ENCODE peak calls at places on chromosomes 4 and X, in four cellular contexts. V, F, H and N are unnamed samples.

GRCh38 chr4:76569225-76569624 is 134.2 kb downstream of the SHROOM3 start:
- DNase-seq in F (no peak), H (no peak), V (no peak), N (no peak)

GRCh38 chrX:19593684-19594083 is 78.4 kb upstream of the MAP3K15 start:
- DNase-seq in F (peak; percentile 24), V (peak; percentile 42), H (no peak), N (no peak)

GRCh38 chr4:167602157-167602556 is 367.9 kb upstream of the SPOCK3 start:
- DNase-seq in F (no peak), V (no peak), H (no peak), N (no peak)

GRCh38 chr4:68342139-68342538 is 7.8 kb downstream of the YTHDC1 start:
- DNase-seq in F (no peak), V (peak; percentile 67), H (no peak), N (no peak)

GRCh38 chr4:146343199-146343598 is 128.9 kb downstream of the REELD1 start:
- DNase-seq in H (no peak), F (no peak), V (no peak), N (no peak)

GRCh38 chrX:2928583-2929434 is at the start of gene ARSD:
- DNase-seq in F (peak; percentile 51), H (peak; percentile 95), V (peak; percentile 96), N (peak; percentile 93)

GRCh38 chr4:4564522-4564921 is 22.7 kb upstream of the STX18 start:
- DNase-seq in H (no peak), V (no peak), F (no peak), N (no peak)

GRCh38 chrX:105975382-105975781 is 63.1 kb downstream of the SERPINA7 start:
- DNase-seq in F (no peak), H (no peak), V (no peak), N (no peak)

GRCh38 chr4:186241616-186242015 is 14.3 kb downstream of the KLKB1 start:
- DNase-seq in H (no peak), F (no peak), V (no peak), N (no peak)

GRCh38 chr4:181254771-181255170 is 988.4 kb upstream of the TENM3 start:
- DNase-seq in V (no peak), F (no peak), H (no peak), N (no peak)

GRCh38 chrX:17878028-17878670 is 17.1 kb upstream of the RAI2 start:
- DNase-seq in V (no peak), F (no peak), H (no peak), N (no peak)

GRCh38 chr4:170306208-170306607 is 216.5 kb upstream of the AADAT start:
- DNase-seq in V (no peak), H (no peak), F (no peak), N (no peak)

GRCh38 chr4:16969696-16970135 is 71.3 kb upstream of the LDB2 start:
- DNase-seq in H (no peak), V (peak; percentile 64), F (no peak), N (no peak)

GRCh38 chrX:39813631-39814246 is 284.0 kb downstream of the BCOR start:
- DNase-seq in V (peak; percentile 76), H (peak; percentile 82), F (peak; percentile 82), N (no peak)

GRCh38 chr4:6806924-6807676 is 24.6 kb downstream of the KIAA0232 start:
- DNase-seq in V (peak; percentile 15), H (no peak), F (no peak), N (no peak)

GRCh38 chrX:71634366-71634765 is 16.1 kb upstream of the CXCR3 start:
- DNase-seq in H (no peak), F (no peak), V (no peak), N (no peak)

GRCh38 chr4:74320559-74321118 is 12.4 kb downstream of the EPGN start:
- DNase-seq in V (peak; percentile 53), F (no peak), H (no peak), N (no peak)

GRCh38 chr4:174318829-174319764 is 35.4 kb downstream of the CEP44 start:
- DNase-seq in F (no peak), H (no peak), V (peak; percentile 36), N (no peak)

GRCh38 chrX:23786268-23786815 is 3.4 kb downstream of the SAT1 start:
- DNase-seq in F (no peak), H (no peak), V (no peak), N (no peak)

GRCh38 chr4:88527787-88528186 is 4.2 kb upstream of the PYURF start:
- DNase-seq in H (no peak), V (no peak), F (no peak), N (no peak)

GRCh38 chr4:14269824-14270223 is 642.3 kb upstream of the BOD1L1 start:
- DNase-seq in F (no peak), V (no peak), H (no peak), N (no peak)

GRCh38 chrX:2316534-2316933 is 184.2 kb downstream of the DHRSX start:
- DNase-seq in V (peak; percentile 42), F (no peak), H (no peak), N (no peak)

GRCh38 chr4:123125477-123125876 is 203.1 kb upstream of the NUDT6 start:
- DNase-seq in F (no peak), V (no peak), H (no peak), N (no peak)

GRCh38 chr4:123127865-123128264 is 205.5 kb upstream of the NUDT6 start:
- DNase-seq in V (no peak), F (no peak), H (no peak), N (no peak)

GRCh38 chr4:123121241-123121907 is 199.0 kb upstream of the NUDT6 start:
- DNase-seq in H (no peak), F (no peak), V (peak; percentile 40), N (no peak)

DNA sequence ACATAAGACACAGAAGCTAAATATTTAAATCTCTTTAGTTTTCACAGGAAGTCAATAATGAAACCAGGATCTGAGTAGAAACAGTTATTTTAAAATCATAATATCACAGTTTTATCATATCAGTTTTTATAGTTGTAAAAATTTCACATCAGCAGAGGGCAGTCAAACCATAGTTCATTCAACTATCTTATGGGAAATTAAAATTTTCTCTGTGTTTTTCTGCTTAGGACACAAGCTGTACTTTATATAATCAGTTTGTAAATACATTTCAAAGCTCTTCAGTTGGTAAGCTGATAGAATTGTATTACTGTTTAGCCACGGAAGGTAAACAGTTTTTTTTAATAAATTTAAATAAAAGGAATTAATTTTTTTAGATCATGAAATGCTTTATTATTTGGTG is 204.8 kb upstream of the NUDT6 start:
- DNase-seq in F (no peak), V (peak; percentile 12), H (no peak), N (no peak)
- TF ChIP-seq CTCF in F (peak; percentile 15), V (no peak), H (no peak), N (peak; percentile 70)

GRCh38 chr4:184722798-184723197 is 11.1 kb downstream of the CENPU start:
- DNase-seq in F (no peak), V (no peak), H (no peak), N (no peak)
- TF ChIP-seq CTCF in F (peak; percentile 46), V (no peak), H (no peak), N (no peak)

DNA sequence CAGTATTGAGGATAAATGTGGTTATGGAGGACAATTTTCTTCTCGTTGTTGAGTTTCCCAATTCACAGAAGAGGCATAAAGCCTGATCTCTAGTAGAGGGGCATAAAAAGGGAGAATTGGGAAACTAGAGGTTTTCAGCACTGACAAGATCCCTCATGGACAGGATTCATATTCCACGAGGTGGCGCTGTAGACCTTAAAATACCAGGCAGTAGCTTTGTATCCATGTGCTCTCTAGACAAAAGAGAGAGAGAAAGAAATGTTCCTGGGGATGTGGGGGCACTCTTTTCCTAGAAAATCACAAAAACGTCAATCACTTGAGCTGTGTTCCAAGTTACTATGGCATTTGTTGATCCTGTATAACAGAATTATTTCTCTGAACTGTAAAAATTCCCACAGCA is 128.3 kb downstream of the MAGEE1 start:
- DNase-seq in V (peak; percentile 7), H (no peak), F (peak; percentile 51), N (no peak)
- TF ChIP-seq CTCF in V (no peak), H (no peak), F (peak; percentile 45), N (peak; percentile 67)

DNA sequence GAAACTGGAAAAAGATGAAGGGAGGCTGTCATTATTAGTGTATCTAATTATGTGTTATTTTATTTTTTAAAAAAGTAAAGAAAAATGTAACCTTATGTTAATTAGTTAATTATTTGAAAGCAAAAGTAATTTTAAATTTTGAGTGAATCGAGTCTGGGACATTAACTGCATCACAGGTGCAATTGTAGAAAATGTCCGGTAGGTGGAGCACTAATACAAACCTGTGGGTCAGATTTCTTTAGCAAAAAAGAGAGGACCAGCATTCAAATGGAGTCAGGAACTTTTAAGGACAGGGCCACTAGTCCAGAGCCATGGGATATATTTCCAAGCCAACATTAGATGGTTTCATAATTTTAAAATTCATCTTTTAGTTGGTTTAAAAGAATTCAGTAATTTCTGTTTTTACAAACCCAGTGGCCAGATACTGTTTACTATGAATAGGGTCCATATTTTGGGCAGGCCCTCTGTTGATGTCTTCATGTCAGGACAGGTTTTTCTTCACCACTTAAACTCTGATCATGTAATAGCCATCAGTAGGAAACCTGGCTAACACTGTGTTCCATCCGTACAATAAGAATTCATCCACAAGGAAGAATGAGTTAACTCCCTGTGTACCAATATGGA is 27.2 kb downstream of the BST1 start:
- DNase-seq in V (peak; percentile 20), F (no peak), H (no peak), N (no peak)
- TF ChIP-seq CTCF in V (peak; percentile 78), F (peak; percentile 87), H (peak; percentile 77), N (peak; percentile 90)

DNA sequence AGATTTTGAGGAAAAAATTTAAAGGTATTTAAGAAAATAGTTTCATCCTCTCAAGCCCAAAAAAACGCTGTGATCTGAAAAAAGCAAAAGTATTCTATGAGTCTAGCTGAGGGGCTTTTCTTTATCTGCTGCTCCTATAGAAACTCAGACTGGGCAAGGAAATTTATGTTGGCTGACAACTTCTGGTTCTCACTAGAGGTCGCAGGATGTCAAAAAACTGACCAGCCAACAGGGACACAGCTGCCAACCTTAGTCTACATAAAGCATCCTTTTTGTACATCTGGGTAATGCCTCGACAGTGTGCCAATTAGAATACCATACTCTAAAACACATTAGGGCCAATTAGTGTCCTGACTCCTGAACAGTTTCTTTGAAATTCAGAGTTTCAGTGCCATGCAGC is 8.8 kb upstream of the TLL1 start:
- DNase-seq in H (no peak), V (no peak), F (no peak), N (no peak)
- TF ChIP-seq CTCF in H (no peak), V (no peak), F (peak; percentile 45), N (no peak)

GRCh38 chrX:15405846-15406245 is 21.6 kb upstream of the VEGFD start:
- DNase-seq in H (no peak), V (no peak), F (no peak), N (no peak)

GRCh38 chrX:15416133-15416993 is 32.1 kb upstream of the VEGFD start:
- DNase-seq in H (no peak), F (no peak), V (peak; percentile 23), N (no peak)

GRCh38 chrX:15404712-15405111 is 20.5 kb upstream of the VEGFD start:
- DNase-seq in H (peak; percentile 74), F (peak; percentile 40), V (no peak), N (no peak)

GRCh38 chrX:15413101-15413500 is 28.9 kb upstream of the VEGFD start:
- DNase-seq in F (no peak), H (no peak), V (no peak), N (no peak)

GRCh38 chrX:15410430-15410829 is 26.2 kb upstream of the VEGFD start:
- DNase-seq in V (no peak), H (no peak), F (no peak), N (no peak)
- TF ChIP-seq CTCF in V (no peak), H (no peak), F (no peak), N (no peak)

GRCh38 chrX:131746491-131746968 is 202.7 kb downstream of the OR13H1 start:
- DNase-seq in H (peak; percentile 86), V (peak; percentile 67), F (peak; percentile 77), N (no peak)
- TF ChIP-seq CTCF in H (peak; percentile 18), V (no peak), F (peak; percentile 51), N (no peak)